ENCODE peak calls at places on chromosomes 4 and X, in five cellular contexts. O is stimulated activated CD8-positive, alpha-beta memory T cell treated with anti-CD3 and anti-CD28 coated beads, Interleukin-7, amount 100 ng/mL, for 1 hour; N is NCI-H1092; D is HEK293T; F is stimulated activated CD4-positive, alpha-beta T cell treated with anti-CD3 and anti-CD28 coated beads, Interleukin-2, amount 100 ng/mL, for 24 hours. X is an unnamed sample.

GRCh38 chr4:153465922-153466636 is at the start of gene TMEM131L:
- DNase-seq in O (no peak), N (peak), D (peak), F (peak), X (peak)

GRCh38 chr4:7083597-7084563 is 16.0 kb upstream of the GRPEL1 start:
- DNase-seq in O (no peak), N (no peak), D (no peak), F (no peak), X (no peak)

GRCh38 chrX:150429577-150429976 is 66.5 kb downstream of the MAMLD1 start:
- DNase-seq in O (no peak), N (no peak), D (no peak), F (no peak), X (no peak)

GRCh38 chrX:136692271-136692670 is 44.3 kb downstream of the CD40LG start:
- DNase-seq in O (no peak), N (no peak), D (no peak), F (no peak), X (no peak)

GRCh38 chr4:119139822-119140252 is 4.2 kb downstream of the MYOZ2 start:
- DNase-seq in O (no peak), N (no peak), D (no peak), F (no peak), X (no peak)

GRCh38 chr4:16843831-16844508 is 54.5 kb downstream of the LDB2 start:
- DNase-seq in O (no peak), N (no peak), D (no peak), F (no peak), X (no peak)

GRCh38 chr4:71775449-71775848 is 8.4 kb downstream of the GC start:
- DNase-seq in O (no peak), N (no peak), D (no peak), F (no peak), X (no peak)

GRCh38 chr4:68337004-68337403 is 12.9 kb downstream of the YTHDC1 start:
- DNase-seq in O (no peak), N (no peak), D (no peak), F (no peak), X (no peak)

GRCh38 chr4:56158483-56158882 is 209.7 kb downstream of the CEP135 start:
- DNase-seq in O (no peak), N (no peak), D (no peak), F (no peak), X (no peak)

GRCh38 chr4:165810726-165811125 is 62.3 kb upstream of the TLL1 start:
- DNase-seq in O (no peak), N (no peak), D (no peak), F (no peak), X (no peak)

GRCh38 chr4:14308229-14308651 is 680.7 kb upstream of the BOD1L1 start:
- DNase-seq in O (no peak), N (no peak), D (no peak), F (no peak), X (peak)

GRCh38 chr4:55346851-55347255 is 811 bp downstream of the SRD5A3 start:
- DNase-seq in O (no peak), N (no peak), D (no peak), F (peak), X (no peak)

GRCh38 chrX:9785944-9786741 is at the start of gene SHROOM2:
- DNase-seq in O (no peak), N (no peak), D (peak), F (no peak), X (no peak)

GRCh38 chr4:87995435-87995834 is 12.0 kb upstream of the PKD2 start:
- DNase-seq in O (no peak), N (no peak), D (no peak), F (no peak), X (no peak)

GRCh38 chr4:159384619-159385018 is 281.7 kb downstream of the RAPGEF2 start:
- DNase-seq in O (no peak), N (no peak), D (no peak), F (no peak), X (no peak)

GRCh38 chr4:187598246-187598645 is 397.3 kb upstream of the ZFP42 start:
- DNase-seq in O (no peak), N (no peak), D (no peak), F (no peak), X (no peak)

X was measured in NCI-H446 treated with DMSO at 0.1 percent for 48 hours.